ENCODE peak calls at places on chromosome 17, in seven cellular contexts. V, P, N, I, D, E and J are unnamed samples.

GRCh38 chr17:74550602-74551001 is 4.7 kb upstream of the CD300C start:
- DNase-seq in E (no peak), I (no peak), N (no peak), P (no peak), D (no peak), V (no peak), J (no peak)

GRCh38 chr17:73360961-73361761 is 49.4 kb upstream of the CDC42EP4 start:
- DNase-seq in N (no peak), V (no peak), P (no peak), E (no peak), I (no peak), D (no peak), J (peak; percentile 63)

GRCh38 chr17:6461246-6461645 is 17.0 kb downstream of the PIMREG start:
- DNase-seq in I (no peak), E (no peak), P (no peak), D (no peak), V (no peak), N (no peak), J (no peak)

GRCh38 chr17:69672924-69673323 is 258.4 kb downstream of the MAP2K6 start:
- DNase-seq in E (no peak), I (no peak), P (no peak), N (peak; percentile 32), V (no peak), D (peak; percentile 61), J (no peak)

GRCh38 chr17:28982191-28982793 is 23.5 kb downstream of the SEZ6 start:
- DNase-seq in V (peak; percentile 73), D (peak; percentile 70), I (peak; percentile 89), P (peak; percentile 11), N (no peak), E (no peak), J (no peak)

GRCh38 chr17:83057397-83057761 is 22.0 kb upstream of the METRNL start:
- DNase-seq in I (no peak), V (no peak), E (no peak), N (no peak), P (no peak), D (no peak), J (no peak)

GRCh38 chr17:14429084-14429483 is 128.2 kb downstream of the HS3ST3B1 start:
- DNase-seq in E (no peak), P (no peak), N (no peak), I (peak; percentile 11), D (no peak), V (no peak), J (no peak)

GRCh38 chr17:78322327-78322857 is 37.5 kb downstream of the SOCS3 start:
- DNase-seq in V (no peak), P (no peak), N (no peak), I (no peak), D (no peak), E (no peak), J (no peak)

GRCh38 chr17:4786516-4786915 is 352 bp upstream of the VMO1 start:
- DNase-seq in E (no peak), V (no peak), N (no peak), I (no peak), P (no peak), D (peak; percentile 38), J (no peak)

GRCh38 chr17:16352303-16352837 is 899 bp downstream of the CENPV start:
- DNase-seq in P (no peak), N (peak; percentile 19), I (peak; percentile 27), V (peak; percentile 60), D (peak; percentile 35), E (peak; percentile 70), J (peak; percentile 65)

GRCh38 chr17:35373984-35374765 is 754 bp upstream of the SLFN11 start:
- DNase-seq in V (peak; percentile 25), E (no peak), N (peak; percentile 17), I (peak; percentile 67), D (peak; percentile 76), P (peak; percentile 2), J (no peak)

GRCh38 chr17:36463916-36464764 is 22.3 kb upstream of the ZNHIT3 start:
- DNase-seq in P (no peak), N (peak; percentile 89), D (peak; percentile 90), E (peak; percentile 84), V (peak; percentile 65), I (peak; percentile 53), J (peak; percentile 84)

GRCh38 chr17:17044846-17045561 is 2.7 kb downstream of the MPRIP start:
- DNase-seq in D (peak; percentile 81), V (peak; percentile 53), N (peak; percentile 48), I (peak; percentile 26), P (no peak), E (no peak), J (no peak)

GRCh38 chr17:46974086-46974485 is 5.0 kb downstream of the RPRML start:
- DNase-seq in I (no peak), P (no peak), D (no peak), E (no peak), V (no peak), N (no peak), J (no peak)

GRCh38 chr17:66677201-66677981 is 157.5 kb upstream of the CACNG5 start:
- DNase-seq in P (no peak), E (no peak), I (no peak), N (peak; percentile 96), D (peak; percentile 82), V (no peak), J (no peak)

GRCh38 chr17:53428913-53429312 is 393.8 kb upstream of the KIF2B start:
- DNase-seq in I (no peak), P (no peak), D (no peak), E (no peak), N (no peak), V (no peak), J (no peak)

GRCh38 chr17:16013943-16014407 is 14.4 kb downstream of the TTC19 start:
- DNase-seq in V (no peak), P (no peak), N (peak; percentile 70), I (no peak), D (peak; percentile 85), E (peak; percentile 18), J (no peak)

GRCh38 chr17:65079489-65079900 is 23.0 kb upstream of the GNA13 start:
- DNase-seq in E (no peak), P (no peak), N (no peak), V (no peak), D (no peak), I (no peak), J (no peak)

GRCh38 chr17:17167986-17168385 is 38.1 kb downstream of the PLD6 start:
- DNase-seq in P (no peak), V (no peak), N (no peak), E (no peak), I (no peak), D (no peak), J (no peak)

GRCh38 chr17:7745748-7746470 is 28.4 kb downstream of the DNAH2 start:
- DNase-seq in D (peak; percentile 97), V (no peak), P (no peak), I (no peak), N (peak; percentile 60), E (peak; percentile 44), J (no peak)

GRCh38 chr17:65855245-65855644 is 293.8 kb upstream of the AXIN2 start:
- DNase-seq in D (peak; percentile 6), E (no peak), I (no peak), P (no peak), V (no peak), N (peak; percentile 92), J (no peak)

GRCh38 chr17:65328567-65328966 is 191.4 kb downstream of the RGS9 start:
- DNase-seq in N (no peak), D (no peak), P (no peak), E (no peak), V (no peak), I (no peak), J (no peak)

GRCh38 chr17:18362509-18363020 is 785 bp downstream of the SHMT1 start:
- DNase-seq in I (peak; percentile 31), E (peak; percentile 40), D (peak; percentile 57), V (no peak), P (no peak), N (peak; percentile 12), J (no peak)

GRCh38 chr17:10171057-10171456 is 27.3 kb downstream of the GAS7 start:
- DNase-seq in V (no peak), D (peak; percentile 37), I (no peak), P (no peak), E (no peak), N (no peak), J (no peak)